ENCODE peak calls at places on chromosomes 11 and 22, in four cellular contexts. E, I, D and G are unnamed samples.

GRCh38 chr11:102620179-102620578 is 5.0 kb downstream of the MMP20 start:
- DNase-seq in E (no peak), D (no peak), I (no peak), G (no peak)

GRCh38 chr22:38706101-38706884 is 549 bp downstream of the GTPBP1 start:
- DNase-seq in D (peak), E (no peak), I (peak), G (peak)

GRCh38 chr22:36870250-36870649 is 9.4 kb downstream of the NCF4 start:
- DNase-seq in E (peak), I (no peak), D (no peak), G (no peak)

GRCh38 chr22:31526275-31526674 is 29.9 kb downstream of the SFI1 start:
- DNase-seq in E (no peak), I (no peak), D (no peak), G (peak)

GRCh38 chr22:47396105-47396504 is 633.7 kb downstream of the TBC1D22A start:
- DNase-seq in D (no peak), I (no peak), E (no peak), G (no peak)

GRCh38 chr11:128772814-128773213 is 78.9 kb downstream of the FLI1 start:
- DNase-seq in D (no peak), E (no peak), I (no peak), G (peak)

GRCh38 chr11:125441648-125442410 is 54.2 kb downstream of the FEZ1 start:
- DNase-seq in E (no peak), D (no peak), I (no peak), G (no peak)

GRCh38 chr11:79159657-79160450 is 281.0 kb downstream of the TENM4 start:
- DNase-seq in I (no peak), E (no peak), D (peak), G (no peak)

GRCh38 chr11:82225502-82225901 is 508.2 kb downstream of the FAM181B start:
- DNase-seq in I (no peak), E (no peak), D (no peak), G (no peak)

GRCh38 chr11:82225930-82226329 is 507.7 kb downstream of the FAM181B start:
- DNase-seq in I (no peak), E (no peak), D (no peak), G (no peak)

GRCh38 chr11:82233211-82233610 is 500.5 kb downstream of the FAM181B start:
- DNase-seq in I (peak), D (no peak), E (no peak), G (no peak)

GRCh38 chr11:82234256-82234655 is 499.4 kb downstream of the FAM181B start:
- DNase-seq in E (no peak), I (peak), D (no peak), G (no peak)

GRCh38 chr11:82229346-82229745 is 504.3 kb downstream of the FAM181B start:
- DNase-seq in D (peak), E (peak), I (peak), G (no peak)
- TF ChIP-seq CTCF in D (peak), E (peak), I (peak), G (peak)

GRCh38 chr11:45765107-45765668 is 39.8 kb upstream of the SLC35C1 start:
- DNase-seq in I (no peak), E (no peak), D (no peak), G (no peak)
- TF ChIP-seq CTCF in I (no peak), E (no peak), D (no peak), G (no peak)

GRCh38 chr11:40125054-40125453 is 1334.4 kb downstream of the LRRC4C start:
- DNase-seq in E (peak), D (no peak), I (no peak), G (no peak)

GRCh38 chr11:40130427-40130826 is 1329.0 kb downstream of the LRRC4C start:
- DNase-seq in I (no peak), E (peak), D (no peak), G (no peak)

GRCh38 chr11:40132881-40133280 is 1326.6 kb downstream of the LRRC4C start:
- DNase-seq in I (no peak), E (no peak), D (no peak), G (no peak)

GRCh38 chr11:40133526-40133925 is 1325.9 kb downstream of the LRRC4C start:
- DNase-seq in D (no peak), E (no peak), I (no peak), G (no peak)

GRCh38 chr11:40129276-40129675 is 1330.2 kb downstream of the LRRC4C start:
- DNase-seq in D (no peak), I (no peak), E (peak), G (no peak)
- TF ChIP-seq CTCF in D (no peak), I (peak), E (peak), G (no peak)

GRCh38 chr11:41431784-41432183 is 27.7 kb downstream of the LRRC4C start:
- DNase-seq in E (no peak), D (no peak), I (no peak), G (no peak)
- TF ChIP-seq CTCF in E (peak), D (no peak), I (peak), G (peak)

GRCh38 chr11:18243783-18244362 is 4.6 kb downstream of the SAA2 start:
- DNase-seq in D (peak), E (peak), I (peak), G (peak)
- TF ChIP-seq CTCF in D (peak), E (peak), I (peak), G (peak)

DNA sequence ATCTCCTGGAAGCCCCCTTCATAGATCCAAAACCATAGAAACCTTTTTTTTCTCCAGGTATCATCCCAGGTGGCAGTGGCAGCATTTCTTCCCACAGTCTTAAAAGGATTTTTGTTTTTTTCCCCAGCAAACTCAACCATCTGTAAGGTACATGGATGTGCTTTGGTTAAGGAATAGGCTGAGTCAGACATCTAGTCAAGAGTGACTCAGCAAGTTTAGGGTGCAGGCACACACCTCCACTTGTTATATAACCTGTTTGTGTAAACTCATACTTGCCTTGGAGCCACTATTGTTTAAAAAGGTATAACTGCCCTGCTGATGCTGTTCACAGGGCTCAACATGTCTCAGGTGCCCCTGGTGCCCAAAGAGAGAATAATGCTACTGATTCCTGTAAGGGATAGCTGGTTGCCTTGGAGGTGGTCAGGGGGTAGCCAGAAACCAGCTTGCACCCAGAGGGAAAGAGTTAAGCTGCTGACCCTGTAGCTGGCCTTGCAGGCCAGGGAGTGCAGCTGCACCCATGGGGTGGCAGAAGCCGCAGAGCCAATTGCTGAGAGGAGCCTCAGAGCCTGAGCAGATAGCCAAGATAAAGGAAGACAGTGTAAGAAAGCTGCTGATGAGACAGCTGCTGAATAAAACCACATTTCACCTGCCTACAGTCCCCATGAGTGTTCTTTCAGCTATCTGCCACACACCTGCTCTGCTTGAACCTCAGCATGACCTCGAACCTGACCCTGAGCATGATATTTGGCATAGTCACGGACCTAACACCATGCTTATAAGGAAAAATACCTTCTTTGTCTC is 1726.1 kb upstream of the RAG2 start:
- DNase-seq in E (peak), D (no peak), I (no peak), G (no peak)
- TF ChIP-seq CTCF in E (peak), D (no peak), I (no peak), G (no peak)

GRCh38 chr11:64318694-64319420 is 936 bp downstream of the PRDX5 start:
- DNase-seq in D (no peak), E (no peak), I (no peak), G (no peak)

GRCh38 chr11:64319421-64319761 is 1.5 kb downstream of the PRDX5 start:
- DNase-seq in I (no peak), E (no peak), D (no peak), G (no peak)

GRCh38 chr11:64320556-64320955 is 2.6 kb downstream of the PRDX5 start:
- DNase-seq in D (no peak), E (no peak), I (no peak), G (no peak)

GRCh38 chr11:64317325-64317960 is at the start of gene TRMT112:
- DNase-seq in E (peak), D (peak), I (peak), G (peak)

GRCh38 chr11:64317961-64318693 is at the start of gene PRDX5:
- DNase-seq in D (peak), E (peak), I (peak), G (peak)
- TF ChIP-seq CTCF in D (peak), E (peak), I (no peak), G (peak)

GRCh38 chr22:49992921-49993648 is 19.5 kb downstream of the IL17REL start:
- DNase-seq in E (peak), I (peak), D (peak), G (peak)
- TF ChIP-seq CTCF in E (peak), I (peak), D (peak), G (peak)

GRCh38 chr11:65378208-65378927 is 4.1 kb downstream of the SLC25A45 start:
- DNase-seq in E (no peak), I (no peak), D (no peak), G (peak)
- TF ChIP-seq CTCF in E (peak), I (no peak), D (no peak), G (no peak)